ENCODE peak calls at places on chromosomes 4 and X, in ten cellular contexts. W is cardiac muscle cell, B is omental fat pad, M is GM23338, V is cardiac fibroblast, S is HFFc6, N is tibial artery, G is IMR-90, H is GM12865, P is neural crest cell. A is an unnamed sample.

GRCh38 chr4:112170451-112170993 is 25.3 kb downstream of the FAM241A start:
- DNase-seq in M (no peak), W (no peak), B (no peak), P (no peak), S (peak; percentile 91), G (peak; percentile 92), N (no peak), H (no peak), V (peak; percentile 96), A (peak; percentile 80)

GRCh38 chr4:55491486-55491885 is 55.2 kb downstream of the CLOCK start:
- DNase-seq in M (no peak), W (no peak), H (no peak), G (peak; percentile 76), V (peak; percentile 66), S (peak; percentile 22), B (no peak), P (no peak), N (no peak), A (no peak)

GRCh38 chr4:40380647-40381046 is 45.5 kb downstream of the CHRNA9 start:
- DNase-seq in W (no peak), P (no peak), S (no peak), H (no peak), B (no peak), N (no peak), M (no peak), V (no peak), G (no peak), A (no peak)

GRCh38 chr4:151979835-151980234 is 219.0 kb upstream of the GATB start:
- DNase-seq in H (no peak), G (no peak), P (no peak), N (no peak), W (no peak), M (no peak), V (no peak), B (no peak), S (no peak), A (no peak)

GRCh38 chr4:158161561-158162354 is 11.1 kb downstream of the GASK1B start:
- DNase-seq in H (no peak), P (no peak), W (no peak), V (peak; percentile 96), B (no peak), G (peak; percentile 79), S (peak; percentile 74), M (no peak), N (peak; percentile 56), A (no peak)

GRCh38 chr4:128166982-128167381 is 105.9 kb downstream of the LARP1B start:
- DNase-seq in M (no peak), V (no peak), P (no peak), N (no peak), H (no peak), W (no peak), S (no peak), G (no peak), B (no peak), A (no peak)

GRCh38 chr4:69057620-69058409 is 38.5 kb upstream of the UGT2B7 start:
- DNase-seq in S (no peak), W (peak; percentile 5), B (no peak), M (peak; percentile 80), N (no peak), V (no peak), G (peak; percentile 25), H (peak; percentile 68), P (peak; percentile 39), A (no peak)

GRCh38 chr4:91840359-91840758 is 463.4 kb upstream of the GRID2 start:
- DNase-seq in S (no peak), B (no peak), G (no peak), P (no peak), H (no peak), M (no peak), W (no peak), V (no peak), N (no peak), A (no peak)

GRCh38 chr4:12140864-12141263 is 712.2 kb upstream of the HS3ST1 start:
- DNase-seq in S (no peak), P (no peak), B (no peak), V (no peak), H (no peak), N (no peak), W (no peak), M (no peak), G (no peak), A (no peak)

GRCh38 chr4:151641167-151641566 is 119.6 kb downstream of the GATB start:
- DNase-seq in B (no peak), H (peak; percentile 26), V (peak; percentile 62), G (peak; percentile 33), P (no peak), N (no peak), S (peak; percentile 68), M (no peak), W (no peak), A (peak; percentile 83)

GRCh38 chr4:128440923-128441322 is 153.3 kb upstream of the PGRMC2 start:
- DNase-seq in S (no peak), P (no peak), V (no peak), M (no peak), N (no peak), B (no peak), W (no peak), H (no peak), G (no peak), A (no peak)

GRCh38 chr4:55173580-55173979 is 48.2 kb upstream of the KDR start:
- DNase-seq in V (peak; percentile 92), S (peak; percentile 64), W (no peak), B (no peak), H (no peak), N (no peak), M (no peak), G (peak; percentile 78), P (no peak), A (no peak)

GRCh38 chr4:126776361-126776760 is 856.4 kb upstream of the INTU start:
- DNase-seq in W (no peak), G (no peak), N (no peak), H (no peak), V (no peak), P (no peak), S (no peak), M (no peak), B (no peak), A (no peak)

GRCh38 chr4:141391293-141391692 is 170.6 kb downstream of the ZNF330 start:
- DNase-seq in W (no peak), H (no peak), M (no peak), S (peak; percentile 24), G (peak; percentile 54), V (peak; percentile 22), P (no peak), N (no peak), B (no peak), A (no peak)

GRCh38 chrX:3550160-3550765 is 163.2 kb downstream of the PRKX start:
- DNase-seq in G (no peak), H (peak; percentile 0), V (peak; percentile 24), M (no peak), B (no peak), P (no peak), N (no peak), W (no peak), S (peak; percentile 43), A (no peak)

GRCh38 chrX:153611298-153612095 is 12.6 kb upstream of the CCNQ start:
- DNase-seq in P (no peak), G (no peak), B (no peak), V (peak; percentile 13), S (no peak), H (no peak), M (no peak), N (no peak), W (no peak), A (no peak)

GRCh38 chr4:109359040-109359646 is 56.7 kb upstream of the COL25A1 start:
- DNase-seq in S (no peak), P (no peak), W (no peak), N (no peak), M (no peak), G (no peak), H (peak; percentile 51), V (no peak), B (no peak), A (no peak)

GRCh38 chrX:64198046-64198445 is 7.5 kb downstream of the AMER1 start:
- DNase-seq in M (no peak), B (no peak), G (no peak), W (no peak), V (peak; percentile 2), S (no peak), N (no peak), H (peak; percentile 24), P (no peak), A (no peak)

GRCh38 chr4:72440404-72440803 is 128.6 kb downstream of the ADAMTS3 start:
- DNase-seq in H (no peak), V (no peak), G (no peak), M (no peak), B (no peak), W (no peak), S (no peak), N (no peak), P (no peak), A (no peak)
- TF ChIP-seq CTCF in H (no peak), V (no peak), G (no peak), M (no peak), B (no peak), W (no peak), S (no peak), N (no peak), P (no peak), A (no peak)

DNA sequence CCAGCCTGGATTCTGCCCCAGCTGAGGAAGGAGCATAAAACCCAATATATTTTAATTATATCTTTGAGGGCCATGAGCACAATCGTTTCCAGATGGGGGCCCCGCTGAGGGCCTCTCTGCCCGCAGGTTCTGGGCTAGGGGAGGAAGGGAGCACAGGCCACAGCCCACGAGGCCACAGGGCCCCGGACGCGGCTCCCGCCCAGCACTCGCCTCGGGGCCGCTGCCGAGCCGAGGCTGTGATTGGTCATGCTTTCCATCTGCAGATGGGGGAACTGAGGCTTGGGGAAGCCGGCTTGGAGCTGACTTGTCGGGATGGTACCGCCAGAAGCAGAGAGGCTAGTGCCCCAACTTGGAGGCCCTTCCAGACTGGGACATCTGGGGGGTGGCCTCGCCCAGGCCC is 34.0 kb downstream of the TACC3 start:
- DNase-seq in W (no peak), S (no peak), H (no peak), N (no peak), G (no peak), B (no peak), V (no peak), M (no peak), P (no peak), A (no peak)
- TF ChIP-seq CTCF in W (no peak), S (no peak), H (no peak), N (no peak), G (no peak), B (no peak), V (no peak), M (no peak), P (no peak), A (no peak)

GRCh38 chr4:138035781-138036258 is 206.3 kb downstream of the SLC7A11 start:
- DNase-seq in G (peak; percentile 81), B (no peak), W (peak; percentile 78), S (peak; percentile 79), P (no peak), M (peak; percentile 84), N (no peak), H (peak; percentile 84), V (peak; percentile 85), A (no peak)
- TF ChIP-seq CTCF in G (peak; percentile 81), B (no peak), W (peak; percentile 65), S (peak; percentile 87), P (peak; percentile 71), M (peak; percentile 71), N (peak; percentile 69), H (peak; percentile 36), V (peak; percentile 54), A (peak; percentile 64)

GRCh38 chrX:34300871-34301270 is 168.8 kb upstream of the FAM47A start:
- DNase-seq in N (no peak), H (peak; percentile 43), V (peak; percentile 71), S (peak; percentile 29), W (peak; percentile 74), B (no peak), G (peak; percentile 58), P (peak; percentile 50), M (peak; percentile 61), A (peak; percentile 3)
- TF ChIP-seq CTCF in N (peak; percentile 40), H (peak; percentile 37), V (peak; percentile 40), S (peak; percentile 72), W (peak; percentile 41), B (no peak), G (peak; percentile 58), P (peak; percentile 92), M (peak; percentile 73), A (peak; percentile 45)

A was measured in AG09309.